ENCODE peak calls at places on chromosome 14, in five cellular contexts. One of them, this sample, is unnamed.

GRCh38 chr14:94227029-94227428 is 52.9 kb downstream of the PPP4R4 start:
- DNase-seq in CD4-positive, CD25-positive, alpha-beta regulatory T cell: no peak
- DNase-seq in transverse colon: no peak
- DNase-seq in stimulated activated CD4-positive, alpha-beta T cell treated with anti-CD3 and anti-CD28 coated beads, Interleukin-2, amount 100 ng/mL, for 4 hours: no peak
- DNase-seq in AG10803: peak; percentile 84
- DNase-seq in this sample: no peak

GRCh38 chr14:37147310-37147875 is 25.0 kb downstream of the SLC25A21 start:
- DNase-seq in transverse colon: no peak
- DNase-seq in stimulated activated CD4-positive, alpha-beta T cell treated with anti-CD3 and anti-CD28 coated beads, Interleukin-2, amount 100 ng/mL, for 4 hours: no peak
- DNase-seq in AG10803: peak; percentile 58
- DNase-seq in CD4-positive, CD25-positive, alpha-beta regulatory T cell: no peak
- DNase-seq in this sample: no peak

GRCh38 chr14:55274760-55275159 is 3.5 kb downstream of the FBXO34 start:
- DNase-seq in stimulated activated CD4-positive, alpha-beta T cell treated with anti-CD3 and anti-CD28 coated beads, Interleukin-2, amount 100 ng/mL, for 4 hours: no peak
- DNase-seq in CD4-positive, CD25-positive, alpha-beta regulatory T cell: no peak
- DNase-seq in transverse colon: no peak
- DNase-seq in AG10803: peak; percentile 49
- DNase-seq in this sample: peak; percentile 8

GRCh38 chr14:92563359-92563758 is 49.8 kb downstream of the RIN3 start:
- DNase-seq in AG10803: peak; percentile 31
- DNase-seq in stimulated activated CD4-positive, alpha-beta T cell treated with anti-CD3 and anti-CD28 coated beads, Interleukin-2, amount 100 ng/mL, for 4 hours: no peak
- DNase-seq in CD4-positive, CD25-positive, alpha-beta regulatory T cell: no peak
- DNase-seq in transverse colon: no peak
- DNase-seq in this sample: peak; percentile 35

GRCh38 chr14:60090864-60091519 is 731 bp upstream of the PCNX4 start:
- DNase-seq in stimulated activated CD4-positive, alpha-beta T cell treated with anti-CD3 and anti-CD28 coated beads, Interleukin-2, amount 100 ng/mL, for 4 hours: no peak
- DNase-seq in AG10803: peak; percentile 69
- DNase-seq in CD4-positive, CD25-positive, alpha-beta regulatory T cell: peak; percentile 11
- DNase-seq in transverse colon: peak; percentile 31
- DNase-seq in this sample: peak; percentile 78

GRCh38 chr14:105366386-105367074 is 31.8 kb upstream of the TEX22 start:
- DNase-seq in AG10803: no peak
- DNase-seq in stimulated activated CD4-positive, alpha-beta T cell treated with anti-CD3 and anti-CD28 coated beads, Interleukin-2, amount 100 ng/mL, for 4 hours: no peak
- DNase-seq in CD4-positive, CD25-positive, alpha-beta regulatory T cell: no peak
- DNase-seq in transverse colon: no peak
- DNase-seq in this sample: no peak

GRCh38 chr14:91400696-91401095 is 16.9 kb downstream of the CCDC88C start:
- DNase-seq in stimulated activated CD4-positive, alpha-beta T cell treated with anti-CD3 and anti-CD28 coated beads, Interleukin-2, amount 100 ng/mL, for 4 hours: no peak
- DNase-seq in CD4-positive, CD25-positive, alpha-beta regulatory T cell: no peak
- DNase-seq in transverse colon: no peak
- DNase-seq in AG10803: no peak
- DNase-seq in this sample: no peak

GRCh38 chr14:75003250-75004027 is 718 bp downstream of the EIF2B2 start:
- DNase-seq in AG10803: no peak
- DNase-seq in transverse colon: peak; percentile 18
- DNase-seq in stimulated activated CD4-positive, alpha-beta T cell treated with anti-CD3 and anti-CD28 coated beads, Interleukin-2, amount 100 ng/mL, for 4 hours: no peak
- DNase-seq in CD4-positive, CD25-positive, alpha-beta regulatory T cell: no peak
- DNase-seq in this sample: no peak

GRCh38 chr14:49975799-49976198 is 82.9 kb downstream of the ARF6 start:
- DNase-seq in AG10803: no peak
- DNase-seq in transverse colon: peak; percentile 68
- DNase-seq in CD4-positive, CD25-positive, alpha-beta regulatory T cell: no peak
- DNase-seq in stimulated activated CD4-positive, alpha-beta T cell treated with anti-CD3 and anti-CD28 coated beads, Interleukin-2, amount 100 ng/mL, for 4 hours: no peak
- DNase-seq in this sample: peak; percentile 46

GRCh38 chr14:67887478-67887877 is 67.9 kb downstream of the RAD51B start:
- DNase-seq in stimulated activated CD4-positive, alpha-beta T cell treated with anti-CD3 and anti-CD28 coated beads, Interleukin-2, amount 100 ng/mL, for 4 hours: no peak
- DNase-seq in CD4-positive, CD25-positive, alpha-beta regulatory T cell: no peak
- DNase-seq in AG10803: no peak
- DNase-seq in transverse colon: no peak
- DNase-seq in this sample: no peak

GRCh38 chr14:89312937-89313336 is 104.1 kb downstream of the FOXN3 start:
- DNase-seq in stimulated activated CD4-positive, alpha-beta T cell treated with anti-CD3 and anti-CD28 coated beads, Interleukin-2, amount 100 ng/mL, for 4 hours: no peak
- DNase-seq in AG10803: no peak
- DNase-seq in CD4-positive, CD25-positive, alpha-beta regulatory T cell: no peak
- DNase-seq in transverse colon: no peak
- DNase-seq in this sample: no peak

GRCh38 chr14:52080817-52081755 is 12.2 kb upstream of the NID2 start:
- DNase-seq in stimulated activated CD4-positive, alpha-beta T cell treated with anti-CD3 and anti-CD28 coated beads, Interleukin-2, amount 100 ng/mL, for 4 hours: no peak
- DNase-seq in CD4-positive, CD25-positive, alpha-beta regulatory T cell: no peak
- DNase-seq in transverse colon: no peak
- DNase-seq in AG10803: peak; percentile 89
- DNase-seq in this sample: peak; percentile 89

This sample was measured in RPMI7951.